ENCODE peak calls at places on chromosomes 12 and 14, in eight cellular contexts. V, J, R, G, Z, B, Q and C are unnamed samples.

GRCh38 chr14:96204151-96205058 is at the start of gene BDKRB2:
- DNase-seq in V (no peak), J (peak; percentile 44), R (peak; percentile 69), G (peak; percentile 33), Z (no peak), B (no peak), Q (peak; percentile 76), C (peak; percentile 82)

GRCh38 chr12:53171725-53172329 is 8.7 kb upstream of the ZNF740 start:
- DNase-seq in V (no peak), J (no peak), R (no peak), G (no peak), Z (no peak), B (no peak), Q (no peak), C (no peak)

GRCh38 chr12:13289644-13290285 is 93.2 kb downstream of the EMP1 start:
- DNase-seq in V (no peak), J (no peak), R (no peak), G (no peak), Z (no peak), B (no peak), Q (no peak), C (peak; percentile 37)

GRCh38 chr12:69966409-69966808 is 141.4 kb downstream of the MYRFL start:
- DNase-seq in V (no peak), J (peak; percentile 50), R (no peak), G (no peak), Z (no peak), B (no peak), Q (peak; percentile 69), C (peak; percentile 62)

GRCh38 chr14:48614003-48614402 is 938.6 kb upstream of the MDGA2 start:
- DNase-seq in V (no peak), J (no peak), R (no peak), G (no peak), Z (no peak), B (no peak), Q (no peak), C (no peak)

GRCh38 chr14:94545131-94545841 is 16.0 kb upstream of the SERPINA4 start:
- DNase-seq in V (no peak), J (no peak), R (no peak), G (no peak), Z (no peak), B (no peak), Q (peak; percentile 48), C (no peak)

GRCh38 chr12:105239304-105239703 is 3.3 kb upstream of the APPL2 start:
- DNase-seq in V (no peak), J (no peak), R (no peak), G (no peak), Z (no peak), B (no peak), Q (no peak), C (no peak)

GRCh38 chr12:40970320-40970907 is 217.7 kb upstream of the PDZRN4 start:
- DNase-seq in V (no peak), J (no peak), R (no peak), G (peak; percentile 12), Z (no peak), B (no peak), Q (no peak), C (no peak)

GRCh38 chr14:100271247-100271939 is 32.4 kb downstream of the YY1 start:
- DNase-seq in V (no peak), J (no peak), R (no peak), G (peak; percentile 61), Z (no peak), B (peak; percentile 37), Q (no peak), C (peak; percentile 30)

GRCh38 chr12:62934799-62935674 is at the start of gene PPM1H:
- DNase-seq in V (peak; percentile 18), J (peak; percentile 76), R (peak; percentile 94), G (peak; percentile 63), Z (peak; percentile 95), B (peak; percentile 78), Q (peak; percentile 65), C (peak; percentile 42)

GRCh38 chr14:22726012-22726411 is 40.5 kb upstream of the OXA1L start:
- DNase-seq in V (no peak), J (no peak), R (peak; percentile 36), G (no peak), Z (no peak), B (no peak), Q (no peak), C (no peak)

GRCh38 chr14:22099942-22100763 is 426.5 kb upstream of the OR4E1 start:
- DNase-seq in V (no peak), J (peak; percentile 64), R (peak; percentile 72), G (peak; percentile 85), Z (peak; percentile 65), B (peak; percentile 52), Q (peak; percentile 83), C (peak; percentile 88)

GRCh38 chr12:9740109-9740750 is 7.3 kb upstream of the CLECL1 start:
- DNase-seq in V (peak; percentile 55), J (no peak), R (no peak), G (no peak), Z (no peak), B (peak; percentile 82), Q (no peak), C (no peak)

GRCh38 chr14:26204362-26204953 is 393.4 kb downstream of the NOVA1 start:
- DNase-seq in V (no peak), J (no peak), R (no peak), G (peak; percentile 49), Z (no peak), B (no peak), Q (no peak), C (peak; percentile 38)

GRCh38 chr14:55851301-55851700 is 266.9 kb upstream of the PELI2 start:
- DNase-seq in V (no peak), J (no peak), R (no peak), G (peak; percentile 61), Z (no peak), B (no peak), Q (no peak), C (no peak)

GRCh38 chr14:99730876-99731351 is 46.8 kb downstream of the CYP46A1 start:
- DNase-seq in V (no peak), J (peak; percentile 15), R (no peak), G (no peak), Z (no peak), B (no peak), Q (peak; percentile 58), C (no peak)

GRCh38 chr12:101941306-101942000 is 64.1 kb downstream of the DRAM1 start:
- DNase-seq in V (no peak), J (no peak), R (no peak), G (peak; percentile 59), Z (peak; percentile 41), B (peak; percentile 72), Q (no peak), C (no peak)

GRCh38 chr12:101455685-101456084 is 19.5 kb upstream of the SPIC start:
- DNase-seq in V (no peak), J (no peak), R (no peak), G (no peak), Z (no peak), B (no peak), Q (no peak), C (no peak)

GRCh38 chr12:92544321-92544720 is 158.5 kb upstream of the PLEKHG7 start:
- DNase-seq in V (no peak), J (no peak), R (no peak), G (peak; percentile 12), Z (peak; percentile 40), B (no peak), Q (no peak), C (no peak)

GRCh38 chr12:132491761-132492378 is 1.9 kb downstream of the FBRSL1 start:
- DNase-seq in V (peak; percentile 29), J (no peak), R (no peak), G (no peak), Z (no peak), B (no peak), Q (no peak), C (no peak)

GRCh38 chr12:132489602-132490239 is at the start of gene FBRSL1:
- DNase-seq in V (peak; percentile 96), J (peak; percentile 89), R (peak; percentile 92), G (peak; percentile 76), Z (peak; percentile 80), B (peak; percentile 92), Q (peak; percentile 92), C (peak; percentile 91)

GRCh38 chr12:132489078-132489601 is 811 bp upstream of the FBRSL1 start:
- DNase-seq in V (peak; percentile 65), J (peak; percentile 41), R (no peak), G (peak; percentile 12), Z (no peak), B (peak; percentile 59), Q (no peak), C (peak; percentile 31)

GRCh38 chr12:132491349-132491663 is 1.4 kb downstream of the FBRSL1 start:
- DNase-seq in V (no peak), J (no peak), R (no peak), G (no peak), Z (no peak), B (no peak), Q (no peak), C (no peak)

GRCh38 chr12:132490481-132491348 is 764 bp downstream of the FBRSL1 start:
- DNase-seq in V (no peak), J (no peak), R (no peak), G (peak; percentile 9), Z (no peak), B (peak; percentile 21), Q (no peak), C (peak; percentile 58)
- H3K4me1 ChIP-seq in V (peaks cover 47% of the 10 kb centered on the region), J (peaks cover 68% of the 10 kb centered on the region), R (no peaks in the 10 kb centered on the region), G (peaks cover 15% of the 10 kb centered on the region), Z (peaks cover 7% of the 10 kb centered on the region), B (peaks cover 28% of the 10 kb centered on the region), Q (no peaks in the 10 kb centered on the region), C (peaks cover 11% of the 10 kb centered on the region)

GRCh38 chr12:122021822-122022392 is at the start of gene BCL7A:
- DNase-seq in V (peak; percentile 67), J (peak; percentile 70), R (peak; percentile 68), G (peak; percentile 72), Z (peak; percentile 9), B (peak; percentile 83), Q (peak; percentile 70), C (peak; percentile 82)
- H3K4me1 ChIP-seq in V (peaks cover 24% of the 10 kb centered on the region), J (peaks cover 37% of the 10 kb centered on the region), R (peaks cover 7% of the 10 kb centered on the region), G (peaks cover 19% of the 10 kb centered on the region), Z (no peaks in the 10 kb centered on the region), B (peaks cover 68% of the 10 kb centered on the region), Q (no peaks in the 10 kb centered on the region), C (peaks cover 9% of the 10 kb centered on the region)

GRCh38 chr14:106875503-106875902 is 1349.1 kb downstream of the TMEM121 start:
- DNase-seq in V (peak; percentile 59), J (peak; percentile 26), R (no peak), G (no peak), Z (peak; percentile 21), B (peak; percentile 86), Q (no peak), C (no peak)

GRCh38 chr14:106877527-106877926 is 1351.1 kb downstream of the TMEM121 start:
- DNase-seq in V (no peak), J (no peak), R (no peak), G (no peak), Z (no peak), B (peak; percentile 77), Q (no peak), C (no peak)

GRCh38 chr14:106874365-106874764 is 1348.0 kb downstream of the TMEM121 start:
- DNase-seq in V (no peak), J (no peak), R (no peak), G (no peak), Z (no peak), B (peak; percentile 65), Q (no peak), C (no peak)

GRCh38 chr14:106879241-106879640 is 1352.9 kb downstream of the TMEM121 start:
- DNase-seq in V (peak; percentile 56), J (no peak), R (peak; percentile 42), G (no peak), Z (peak; percentile 63), B (peak; percentile 84), Q (no peak), C (no peak)

GRCh38 chr14:106876711-106877110 is 1350.3 kb downstream of the TMEM121 start:
- DNase-seq in V (no peak), J (no peak), R (no peak), G (no peak), Z (no peak), B (peak; percentile 57), Q (no peak), C (no peak)
- H3K4me1 ChIP-seq in V (peaks cover 10% of the 10 kb centered on the region), J (no peaks in the 10 kb centered on the region), R (no peaks in the 10 kb centered on the region), G (no peaks in the 10 kb centered on the region), Z (no peaks in the 10 kb centered on the region), B (peaks cover 67% of the 10 kb centered on the region), Q (no peaks in the 10 kb centered on the region), C (no peaks in the 10 kb centered on the region)

GRCh38 chr12:3263282-3263681 is 186.1 kb downstream of the TSPAN9 start:
- DNase-seq in V (no peak), J (no peak), R (no peak), G (no peak), Z (no peak), B (no peak), Q (no peak), C (no peak)
- H3K4me1 ChIP-seq in V (no peaks in the 10 kb centered on the region), J (peaks cover 98% of the 10 kb centered on the region), R (no peaks in the 10 kb centered on the region), G (no peaks in the 10 kb centered on the region), Z (no peaks in the 10 kb centered on the region), B (no peaks in the 10 kb centered on the region), Q (no peaks in the 10 kb centered on the region), C (peaks cover 38% of the 10 kb centered on the region)